ENCODE peak calls at places on chromosomes 13 and 19, in seven cellular contexts. H is T-cell; S is neural progenitor cell; X is RWPE1; T is stimulated activated CD4-positive, alpha-beta T cell treated with anti-CD3 and anti-CD28 coated beads, Interleukin-1b, Interleukin-23, amount 100 ng/mL, for 24 hours; V is omental fat pad; R is activated CD4-positive, alpha-beta T cell treated with anti-CD3 and anti-CD28 coated beads for 48 hours. W is an unnamed sample.

GRCh38 chr13:38950987-38951386 is 39.6 kb downstream of the STOML3 start:
- DNase-seq in H (no peak), S (no peak), X (no peak), T (no peak), V (no peak), R (no peak), W (no peak)

GRCh38 chr13:24277721-24278120 is 31.7 kb upstream of the C1QTNF9 start:
- DNase-seq in H (no peak), S (no peak), X (no peak), T (no peak), V (no peak), R (no peak), W (no peak)

GRCh38 chr13:63085851-63086250 is 1670.2 kb upstream of the PCDH20 start:
- DNase-seq in H (no peak), S (peak), X (no peak), T (no peak), V (no peak), R (no peak), W (no peak)

GRCh38 chr13:109998808-109999528 is 212.6 kb upstream of the IRS2 start:
- DNase-seq in H (no peak), S (no peak), X (peak), T (no peak), V (no peak), R (no peak), W (no peak)

GRCh38 chr13:76944457-76944856 is 3.9 kb upstream of the ACOD1 start:
- DNase-seq in H (no peak), S (no peak), X (peak), T (no peak), V (no peak), R (no peak), W (no peak)

GRCh38 chr13:50485979-50486935 is 357.2 kb downstream of the DLEU7 start:
- DNase-seq in H (no peak), S (no peak), X (no peak), T (no peak), V (no peak), R (no peak), W (no peak)

GRCh38 chr19:45499196-45500180 is 1.2 kb downstream of the PPM1N start:
- DNase-seq in H (peak), S (peak), X (no peak), T (no peak), V (no peak), R (peak), W (peak)

GRCh38 chr19:48720613-48721296 is 1.2 kb upstream of the MAMSTR start:
- DNase-seq in H (peak), S (peak), X (peak), T (peak), V (peak), R (peak), W (peak)

GRCh38 chr13:44918323-44919102 is 70.8 kb downstream of the NUFIP1 start:
- DNase-seq in H (peak), S (peak), X (peak), T (peak), V (peak), R (peak), W (peak)

GRCh38 chr13:102658678-102659077 is 36.2 kb downstream of the METTL21C start:
- DNase-seq in H (no peak), S (no peak), X (no peak), T (no peak), V (no peak), R (no peak), W (no peak)

GRCh38 chr19:38417544-38418506 is 8.2 kb downstream of the RASGRP4 start:
- DNase-seq in H (peak), S (peak), X (peak), T (no peak), V (no peak), R (peak), W (peak)

GRCh38 chr13:72506706-72507105 is 220.7 kb downstream of the MZT1 start:
- DNase-seq in H (no peak), S (no peak), X (no peak), T (no peak), V (no peak), R (no peak), W (no peak)

GRCh38 chr19:15859187-15859586 is 38.7 kb downstream of the CYP4F2 start:
- DNase-seq in H (no peak), S (no peak), X (no peak), T (no peak), V (no peak), R (no peak), W (no peak)

GRCh38 chr13:51902776-51903175 is 41.0 kb downstream of the CCDC70 start:
- DNase-seq in H (no peak), S (no peak), X (no peak), T (no peak), V (no peak), R (no peak), W (no peak)

GRCh38 chr19:55703790-55704215 is 28.8 kb downstream of the EPN1 start:
- DNase-seq in H (peak), S (peak), X (peak), T (no peak), V (no peak), R (peak), W (no peak)

GRCh38 chr13:22270881-22271280 is 600.0 kb downstream of the FGF9 start:
- DNase-seq in H (no peak), S (no peak), X (no peak), T (no peak), V (no peak), R (no peak), W (no peak)

GRCh38 chr19:31611348-31611877 is 262.2 kb upstream of the TSHZ3 start:
- DNase-seq in H (no peak), S (no peak), X (no peak), T (no peak), V (no peak), R (no peak), W (no peak)

GRCh38 chr19:6509118-6509971 is 7.2 kb upstream of the TUBB4A start:
- DNase-seq in H (no peak), S (no peak), X (no peak), T (no peak), V (no peak), R (no peak), W (no peak)

GRCh38 chr19:15836345-15836594 is 20.8 kb upstream of the OR10H1 start:
- DNase-seq in H (no peak), S (no peak), X (peak), T (no peak), V (peak), R (no peak), W (no peak)

GRCh38 chr13:41457589-41458186 is 338 bp downstream of the RGCC start:
- DNase-seq in H (peak), S (no peak), X (no peak), T (no peak), V (no peak), R (peak), W (no peak)

GRCh38 chr13:22880756-22881701 is 299.8 kb upstream of the SGCG start:
- DNase-seq in H (no peak), S (no peak), X (no peak), T (no peak), V (no peak), R (no peak), W (no peak)

GRCh38 chr13:72820156-72820897 is 38.4 kb downstream of the PIBF1 start:
- DNase-seq in H (no peak), S (no peak), X (no peak), T (no peak), V (no peak), R (no peak), W (no peak)

GRCh38 chr13:93254775-93255174 is 28.2 kb downstream of the GPC6 start:
- DNase-seq in H (no peak), S (no peak), X (no peak), T (no peak), V (no peak), R (no peak), W (no peak)

GRCh38 chr13:108214511-108215383 is 589 bp downstream of the LIG4 start:
- DNase-seq in H (no peak), S (peak), X (peak), T (no peak), V (no peak), R (no peak), W (peak)

GRCh38 chr13:27792393-27793218 is at the start of gene GSX1:
- DNase-seq in H (peak), S (peak), X (peak), T (no peak), V (no peak), R (peak), W (no peak)

GRCh38 chr13:95335667-95336066 is 34.4 kb upstream of the ABCC4 start:
- DNase-seq in H (no peak), S (no peak), X (peak), T (no peak), V (no peak), R (no peak), W (no peak)

GRCh38 chr19:54014920-54015560 is 23.6 kb downstream of the CACNG6 start:
- DNase-seq in H (no peak), S (no peak), X (no peak), T (no peak), V (no peak), R (no peak), W (no peak)

GRCh38 chr19:18274303-18274775 is at the start of gene IQCN:
- DNase-seq in H (peak), S (no peak), X (peak), T (no peak), V (no peak), R (peak), W (no peak)

GRCh38 chr19:28641395-28641794 is 571.6 kb downstream of the UQCRFS1 start:
- DNase-seq in H (no peak), S (no peak), X (no peak), T (no peak), V (no peak), R (no peak), W (no peak)

GRCh38 chr19:11410682-11411081 is 8.4 kb downstream of the RGL3 start:
- DNase-seq in H (no peak), S (no peak), X (no peak), T (no peak), V (no peak), R (no peak), W (no peak)

GRCh38 chr19:43441736-43442135 is 23.7 kb downstream of the LYPD3 start:
- DNase-seq in H (no peak), S (no peak), X (no peak), T (no peak), V (no peak), R (no peak), W (no peak)

GRCh38 chr13:97879646-97880297 is 73.7 kb upstream of the IPO5 start:
- DNase-seq in H (no peak), S (no peak), X (peak), T (no peak), V (no peak), R (no peak), W (no peak)

GRCh38 chr13:114140131-114140908 is 7.9 kb upstream of the RASA3 start:
- DNase-seq in H (peak), S (no peak), X (no peak), T (no peak), V (no peak), R (peak), W (no peak)

GRCh38 chr13:47478985-47479384 is 522.1 kb downstream of the SUCLA2 start:
- DNase-seq in H (no peak), S (no peak), X (no peak), T (no peak), V (no peak), R (no peak), W (no peak)

GRCh38 chr19:49638360-49638759 is 1.6 kb downstream of the RRAS start:
- DNase-seq in H (no peak), S (peak), X (no peak), T (no peak), V (no peak), R (no peak), W (no peak)

GRCh38 chr19:2491130-2491801 is 15.3 kb downstream of the GADD45B start:
- DNase-seq in H (no peak), S (no peak), X (peak), T (no peak), V (no peak), R (no peak), W (peak)

GRCh38 chr13:56718791-56719190 is 421.9 kb upstream of the PRR20A start:
- DNase-seq in H (no peak), S (no peak), X (no peak), T (no peak), V (no peak), R (no peak), W (no peak)

GRCh38 chr13:75635621-75636338 is at the start of gene LMO7:
- DNase-seq in H (peak), S (peak), X (peak), T (no peak), V (no peak), R (peak), W (no peak)

GRCh38 chr19:6736169-6736916 is 1.0 kb downstream of the GPR108 start:
- DNase-seq in H (peak), S (peak), X (peak), T (no peak), V (no peak), R (peak), W (peak)